ENCODE peak calls at places on chromosomes 12 and 14, in four cellular contexts. One of them, this sample, is unnamed.

GRCh38 chr12:101697197-101697929 is at the start of gene CHPT1:
- DNase-seq in GM12878: no peak
- DNase-seq in HL-60: peak
- DNase-seq in K562: peak
- DNase-seq in this sample: peak

GRCh38 chr12:98752726-98753125 is 107.6 kb downstream of the APAF1 start:
- DNase-seq in GM12878: no peak
- DNase-seq in HL-60: no peak
- DNase-seq in K562: no peak
- DNase-seq in this sample: no peak

GRCh38 chr14:103450423-103450822 is 65.2 kb downstream of the MARK3 start:
- DNase-seq in GM12878: no peak
- DNase-seq in HL-60: no peak
- DNase-seq in K562: no peak
- DNase-seq in this sample: no peak

GRCh38 chr12:65586796-65587195 is 237.5 kb upstream of the HMGA2 start:
- DNase-seq in GM12878: no peak
- DNase-seq in HL-60: no peak
- DNase-seq in K562: no peak
- DNase-seq in this sample: no peak

GRCh38 chr14:72604133-72604532 is 289.8 kb downstream of the DPF3 start:
- DNase-seq in GM12878: no peak
- DNase-seq in HL-60: no peak
- DNase-seq in K562: no peak
- DNase-seq in this sample: no peak

GRCh38 chr12:54363610-54364009 is 676 bp downstream of the GPR84 start:
- DNase-seq in GM12878: no peak
- DNase-seq in HL-60: peak
- DNase-seq in K562: no peak
- DNase-seq in this sample: no peak

GRCh38 chr12:49868952-49869815 is 26.3 kb upstream of the BCDIN3D start:
- DNase-seq in GM12878: no peak
- DNase-seq in HL-60: peak
- DNase-seq in K562: peak
- DNase-seq in this sample: no peak

GRCh38 chr12:101455685-101456084 is 19.5 kb upstream of the SPIC start:
- DNase-seq in GM12878: no peak
- DNase-seq in HL-60: peak
- DNase-seq in K562: no peak
- DNase-seq in this sample: no peak

GRCh38 chr14:59464651-59465569 is at the start of gene GPR135:
- DNase-seq in GM12878: no peak
- DNase-seq in HL-60: no peak
- DNase-seq in K562: peak
- DNase-seq in this sample: peak

GRCh38 chr12:96471368-96472040 is 17.9 kb upstream of the CFAP54 start:
- DNase-seq in GM12878: no peak
- DNase-seq in HL-60: no peak
- DNase-seq in K562: no peak
- DNase-seq in this sample: no peak

GRCh38 chr12:64976131-64976530 is 145.0 kb downstream of the WIF1 start:
- DNase-seq in GM12878: peak
- DNase-seq in HL-60: peak
- DNase-seq in K562: no peak
- DNase-seq in this sample: no peak

GRCh38 chr12:108839011-108839889 is 18.1 kb downstream of the SSH1 start:
- DNase-seq in GM12878: no peak
- DNase-seq in HL-60: no peak
- DNase-seq in K562: no peak
- DNase-seq in this sample: no peak

GRCh38 chr12:60935981-60936761 is 1324.0 kb upstream of the USP15 start:
- DNase-seq in GM12878: no peak
- DNase-seq in HL-60: no peak
- DNase-seq in K562: no peak
- DNase-seq in this sample: no peak

GRCh38 chr12:124783087-124783486 is 80.6 kb downstream of the SCARB1 start:
- DNase-seq in GM12878: no peak
- DNase-seq in HL-60: no peak
- DNase-seq in K562: no peak
- DNase-seq in this sample: no peak

GRCh38 chr14:99131632-99132271 is 140.2 kb downstream of the BCL11B start:
- DNase-seq in GM12878: no peak
- DNase-seq in HL-60: no peak
- DNase-seq in K562: no peak
- DNase-seq in this sample: no peak

GRCh38 chr14:36449903-36450302 is 70.1 kb downstream of the NKX2-1 start:
- DNase-seq in GM12878: no peak
- DNase-seq in HL-60: no peak
- DNase-seq in K562: no peak
- DNase-seq in this sample: no peak

GRCh38 chr14:75648066-75648838 is 12.4 kb downstream of the ERG28 start:
- DNase-seq in GM12878: no peak
- DNase-seq in HL-60: no peak
- DNase-seq in K562: no peak
- DNase-seq in this sample: no peak

GRCh38 chr12:104137175-104137901 is 672 bp downstream of the NFYB start:
- DNase-seq in GM12878: peak
- DNase-seq in HL-60: peak
- DNase-seq in K562: peak
- DNase-seq in this sample: peak

GRCh38 chr14:64997108-64997794 is 10.6 kb downstream of the FNTB start:
- DNase-seq in GM12878: no peak
- DNase-seq in HL-60: no peak
- DNase-seq in K562: no peak
- DNase-seq in this sample: no peak

GRCh38 chr14:95585971-95586620 is 51.2 kb downstream of the GLRX5 start:
- DNase-seq in GM12878: no peak
- DNase-seq in HL-60: no peak
- DNase-seq in K562: no peak
- DNase-seq in this sample: no peak

GRCh38 chr14:39426605-39427004 is 5.6 kb downstream of the FBXO33 start:
- DNase-seq in GM12878: no peak
- DNase-seq in HL-60: no peak
- DNase-seq in K562: no peak
- DNase-seq in this sample: no peak

GRCh38 chr14:99272669-99273024 is 650 bp upstream of the BCL11B start:
- DNase-seq in GM12878: no peak
- DNase-seq in HL-60: no peak
- DNase-seq in K562: no peak
- DNase-seq in this sample: no peak

GRCh38 chr12:100521958-100522357 is 48.3 kb downstream of the NR1H4 start:
- DNase-seq in GM12878: no peak
- DNase-seq in HL-60: no peak
- DNase-seq in K562: no peak
- DNase-seq in this sample: no peak

GRCh38 chr12:17352164-17352563 is 737.8 kb downstream of the RERGL start:
- DNase-seq in GM12878: no peak
- DNase-seq in HL-60: no peak
- DNase-seq in K562: no peak
- DNase-seq in this sample: no peak

GRCh38 chr12:43882578-43883178 is 46.8 kb downstream of the TMEM117 start:
- DNase-seq in GM12878: peak
- DNase-seq in HL-60: peak
- DNase-seq in K562: peak
- DNase-seq in this sample: peak

GRCh38 chr14:42192659-42193425 is 586.2 kb downstream of the LRFN5 start:
- DNase-seq in GM12878: no peak
- DNase-seq in HL-60: no peak
- DNase-seq in K562: no peak
- DNase-seq in this sample: no peak

GRCh38 chr14:74217672-74218448 is 21.4 kb upstream of the VSX2 start:
- DNase-seq in GM12878: no peak
- DNase-seq in HL-60: peak
- DNase-seq in K562: peak
- DNase-seq in this sample: peak

GRCh38 chr14:59427653-59428578 is 37.3 kb downstream of the GPR135 start:
- DNase-seq in GM12878: no peak
- DNase-seq in HL-60: no peak
- DNase-seq in K562: no peak
- DNase-seq in this sample: no peak

GRCh38 chr12:105085537-105085936 is 1.3 kb upstream of the ALDH1L2 start:
- DNase-seq in GM12878: no peak
- DNase-seq in HL-60: no peak
- DNase-seq in K562: no peak
- DNase-seq in this sample: no peak

GRCh38 chr14:63986789-63987533 is 134.2 kb downstream of the SYNE2 start:
- DNase-seq in GM12878: no peak
- DNase-seq in HL-60: no peak
- DNase-seq in K562: no peak
- DNase-seq in this sample: no peak

GRCh38 chr12:2276288-2276842 is 223.6 kb downstream of the CACNA1C start:
- DNase-seq in GM12878: no peak
- DNase-seq in HL-60: no peak
- DNase-seq in K562: no peak
- DNase-seq in this sample: no peak
- TF ChIP-seq SPI1 in GM12878: no peak
- TF ChIP-seq SPI1 in HL-60: no peak
- TF ChIP-seq SPI1 in K562: no peak
- TF ChIP-seq SPI1 in this sample: no peak

DNA sequence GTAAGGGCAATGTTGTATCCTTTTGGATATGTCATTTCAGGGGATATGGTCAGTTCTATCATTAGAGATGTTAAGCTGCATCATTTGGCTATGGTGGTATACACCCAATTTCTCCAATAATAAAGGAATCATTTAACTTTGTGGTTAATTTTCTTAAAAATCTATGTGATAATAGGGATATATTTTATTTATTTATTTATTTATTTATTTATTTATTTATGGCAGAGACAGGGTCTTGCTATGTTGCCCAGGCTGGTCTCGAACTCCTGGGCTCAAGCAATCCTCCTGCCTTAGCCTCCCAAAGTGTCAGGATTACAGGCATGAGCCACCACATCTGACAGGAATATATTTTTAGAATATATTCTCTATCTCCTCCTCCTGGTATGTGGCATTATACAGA is 85.7 kb downstream of the EML5 start:
- DNase-seq in GM12878: no peak
- DNase-seq in HL-60: no peak
- DNase-seq in K562: no peak
- DNase-seq in this sample: no peak
- TF ChIP-seq POLR2AphosphoS5 in GM12878: no peak
- TF ChIP-seq POLR2AphosphoS5 in HL-60: no peak
- TF ChIP-seq POLR2AphosphoS5 in K562: no peak
- TF ChIP-seq POLR2AphosphoS5 in this sample: no peak

GRCh38 chr12:13772264-13772663 is 209.1 kb downstream of the GRIN2B start:
- DNase-seq in GM12878: no peak
- DNase-seq in HL-60: no peak
- DNase-seq in K562: no peak
- DNase-seq in this sample: no peak
- TF ChIP-seq SPI1 in GM12878: no peak
- TF ChIP-seq SPI1 in HL-60: no peak
- TF ChIP-seq SPI1 in K562: no peak
- TF ChIP-seq SPI1 in this sample: no peak

GRCh38 chr14:21455912-21456667 is at the start of gene CHD8:
- DNase-seq in GM12878: peak
- DNase-seq in HL-60: peak
- DNase-seq in K562: peak
- DNase-seq in this sample: peak

GRCh38 chr14:21455592-21455911 is 371 bp downstream of the CHD8 start:
- DNase-seq in GM12878: no peak
- DNase-seq in HL-60: no peak
- DNase-seq in K562: no peak
- DNase-seq in this sample: no peak

GRCh38 chr14:21449899-21450216 is 6.1 kb downstream of the CHD8 start:
- DNase-seq in GM12878: no peak
- DNase-seq in HL-60: no peak
- DNase-seq in K562: no peak
- DNase-seq in this sample: no peak

GRCh38 chr14:21454843-21455550 is 926 bp downstream of the CHD8 start:
- DNase-seq in GM12878: no peak
- DNase-seq in HL-60: no peak
- DNase-seq in K562: no peak
- DNase-seq in this sample: no peak
- TF ChIP-seq POLR2AphosphoS5 in GM12878: no peak
- TF ChIP-seq POLR2AphosphoS5 in HL-60: no peak
- TF ChIP-seq POLR2AphosphoS5 in K562: no peak
- TF ChIP-seq POLR2AphosphoS5 in this sample: no peak

DNA sequence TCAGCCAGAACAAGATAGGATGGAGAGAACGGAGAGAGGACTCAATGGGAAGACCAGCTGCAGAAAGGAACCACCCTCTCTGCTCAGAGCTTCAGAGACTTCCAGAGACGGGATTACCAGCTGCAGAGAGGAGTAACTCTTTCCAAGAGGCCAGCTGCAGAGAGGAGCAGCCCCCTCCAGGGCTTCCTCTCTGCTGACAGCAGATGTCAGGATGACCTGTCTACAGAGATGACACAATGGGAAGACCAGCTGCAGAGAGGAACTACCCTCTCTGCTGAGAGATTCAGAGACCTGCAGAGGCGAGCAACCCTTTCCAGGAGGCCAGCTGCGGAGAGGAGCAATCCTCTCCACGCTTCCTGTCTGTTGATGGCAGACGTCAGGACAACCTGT is 61.8 kb downstream of the KLRG1 start:
- DNase-seq in GM12878: no peak
- DNase-seq in HL-60: peak
- DNase-seq in K562: no peak
- DNase-seq in this sample: no peak
- TF ChIP-seq SPI1 in GM12878: no peak
- TF ChIP-seq SPI1 in HL-60: peak
- TF ChIP-seq SPI1 in K562: no peak
- TF ChIP-seq SPI1 in this sample: no peak

DNA sequence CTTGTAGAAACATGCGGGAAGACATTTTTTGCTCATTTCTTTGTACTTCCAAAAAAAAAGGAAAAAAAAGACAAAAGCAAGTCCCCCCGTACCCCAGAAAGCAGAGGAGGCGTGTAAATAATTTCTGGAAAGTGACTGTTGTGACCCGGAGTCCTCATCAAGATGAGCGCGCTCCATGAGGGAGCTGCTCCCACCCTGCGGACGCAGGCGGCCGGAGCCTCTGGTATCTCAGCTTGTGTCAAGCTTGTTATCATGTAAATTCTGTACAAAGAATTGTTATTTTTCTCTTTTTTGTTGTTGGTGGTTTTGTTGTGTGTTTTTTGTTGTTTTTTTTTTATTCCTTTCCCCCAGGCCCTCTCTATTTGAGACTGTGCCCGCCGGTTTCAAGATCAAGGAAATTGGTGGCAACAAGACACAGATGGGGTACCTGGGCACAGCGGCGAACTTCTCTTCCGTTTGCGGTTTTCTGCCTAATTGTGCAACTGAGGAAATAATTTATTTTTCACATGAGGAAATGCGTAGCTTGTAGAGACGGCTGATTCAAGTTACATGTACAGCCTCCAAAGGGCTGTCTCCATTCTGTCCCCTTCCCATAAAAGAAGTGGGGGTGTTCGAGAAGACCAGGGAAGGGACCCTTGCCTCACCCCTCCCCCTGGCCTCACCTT is 27.0 kb downstream of the HPD start:
- DNase-seq in GM12878: no peak
- DNase-seq in HL-60: peak
- DNase-seq in K562: no peak
- DNase-seq in this sample: no peak
- TF ChIP-seq POLR2AphosphoS5 in GM12878: no peak
- TF ChIP-seq POLR2AphosphoS5 in HL-60: no peak
- TF ChIP-seq POLR2AphosphoS5 in K562: no peak
- TF ChIP-seq POLR2AphosphoS5 in this sample: no peak